ENCODE peak calls at places on chromosomes 6 and 20, in four cellular contexts. I, Y, V and K are unnamed samples.

GRCh38 chr6:170462366-170463020 is 90.6 kb downstream of the PSMB1 start:
- DNase-seq in I (no peak), Y (no peak), V (peak), K (no peak)

GRCh38 chr6:11537229-11538048 is at the start of gene TMEM170B:
- DNase-seq in Y (peak), I (peak), V (peak), K (peak)

GRCh38 chr6:137217801-137218472 is 1.2 kb downstream of the IFNGR1 start:
- DNase-seq in I (no peak), Y (peak), V (peak), K (peak)

GRCh38 chr6:37783025-37783825 is 36.3 kb upstream of the ZFAND3 start:
- DNase-seq in I (no peak), V (peak), Y (peak), K (peak)

GRCh38 chr6:6131492-6132109 is 124.9 kb upstream of the NRN1 start:
- DNase-seq in I (no peak), Y (no peak), V (no peak), K (peak)

GRCh38 chr6:150596439-150596838 is 3.2 kb upstream of the PLEKHG1 start:
- DNase-seq in V (no peak), Y (no peak), I (no peak), K (no peak)

GRCh38 chr6:39366875-39367618 is 44.5 kb upstream of the KCNK16 start:
- DNase-seq in I (no peak), Y (no peak), V (no peak), K (peak)

GRCh38 chr6:119195204-119195603 is 116.7 kb upstream of the FAM184A start:
- DNase-seq in Y (no peak), I (no peak), V (no peak), K (no peak)

GRCh38 chr20:47150403-47151152 is 205.9 kb downstream of the ZMYND8 start:
- DNase-seq in V (peak), I (no peak), Y (peak), K (peak)

GRCh38 chr6:52360601-52361346 is 1.2 kb upstream of the PAQR8 start:
- DNase-seq in I (no peak), Y (no peak), V (no peak), K (no peak)

GRCh38 chr6:111980168-111980567 is 73.7 kb upstream of the CCN6 start:
- DNase-seq in Y (peak), I (no peak), V (peak), K (peak)

GRCh38 chr6:41657131-41658094 is 19.1 kb downstream of the MDFI start:
- DNase-seq in I (no peak), V (no peak), Y (no peak), K (no peak)

GRCh38 chr6:11785449-11785951 is 6.9 kb upstream of the ADTRP start:
- DNase-seq in V (no peak), Y (no peak), I (peak), K (no peak)

GRCh38 chr6:159008656-159009288 is 8.8 kb upstream of the RSPH3 start:
- DNase-seq in Y (peak), V (no peak), I (no peak), K (peak)

GRCh38 chr6:84768442-84769174 is 4.2 kb upstream of the TBX18 start:
- DNase-seq in V (peak), I (no peak), Y (no peak), K (peak)

GRCh38 chr6:146183831-146184230 is 155.0 kb downstream of the GRM1 start:
- DNase-seq in Y (no peak), I (no peak), V (no peak), K (no peak)

GRCh38 chr6:100719883-100720682 is 161.0 kb downstream of the ASCC3 start:
- DNase-seq in Y (peak), V (no peak), I (no peak), K (peak)

GRCh38 chr20:1209447-1210387 is 6.5 kb downstream of the C20orf202 start:
- DNase-seq in Y (peak), I (no peak), V (no peak), K (peak)

GRCh38 chr20:63966944-63967322 is 2.8 kb downstream of the ZNF512B start:
- DNase-seq in V (peak), I (no peak), Y (no peak), K (no peak)

GRCh38 chr20:63083831-63084562 is 77.2 kb upstream of the BHLHE23 start:
- DNase-seq in I (no peak), Y (no peak), V (no peak), K (no peak)

GRCh38 chr6:111572216-111572706 is 33.4 kb downstream of the TRAF3IP2 start:
- DNase-seq in V (no peak), I (no peak), Y (no peak), K (no peak)

GRCh38 chr6:14544689-14545088 is 427.1 kb downstream of the CD83 start:
- DNase-seq in I (no peak), Y (no peak), V (no peak), K (no peak)

GRCh38 chr6:44229376-44230033 is 6.1 kb downstream of the SLC29A1 start:
- DNase-seq in V (peak), I (no peak), Y (no peak), K (no peak)

GRCh38 chr20:33202451-33202850 is 14.7 kb upstream of the BPIFA3 start:
- DNase-seq in Y (no peak), V (no peak), I (no peak), K (no peak)

GRCh38 chr6:44251576-44252524 is 4.9 kb downstream of the HSP90AB1 start:
- DNase-seq in V (no peak), Y (no peak), I (no peak), K (no peak)

GRCh38 chr20:8974009-8974708 is 94.7 kb upstream of the PLCB4 start:
- DNase-seq in Y (no peak), I (no peak), V (no peak), K (no peak)

GRCh38 chr6:116136373-116136772 is 10.4 kb upstream of the COL10A1 start:
- DNase-seq in Y (no peak), V (no peak), I (no peak), K (no peak)

GRCh38 chr20:23156170-23156841 is 70.2 kb upstream of the CD93 start:
- DNase-seq in Y (peak), I (no peak), V (peak), K (peak)

GRCh38 chr6:132298344-132298949 is 102.8 kb downstream of the MOXD1 start:
- DNase-seq in V (no peak), Y (peak), I (no peak), K (peak)

GRCh38 chr6:156589281-156589680 is 187.9 kb upstream of the ARID1B start:
- DNase-seq in Y (peak), I (no peak), V (no peak), K (peak)

GRCh38 chr6:92715991-92716390 is 703.4 kb downstream of the EPHA7 start:
- DNase-seq in I (no peak), Y (peak), V (no peak), K (peak)

GRCh38 chr20:57514273-57514751 is 10.6 kb downstream of the CTCFL start:
- DNase-seq in Y (peak), V (peak), I (no peak), K (peak)

GRCh38 chr6:150857062-150857905 is 8.2 kb upstream of the MTHFD1L start:
- DNase-seq in V (no peak), Y (peak), I (no peak), K (peak)

GRCh38 chr20:3777726-3778629 is 3.3 kb downstream of the SPEF1 start:
- DNase-seq in V (peak), Y (no peak), I (no peak), K (peak)

GRCh38 chr20:52484438-52484837 is 292.9 kb upstream of the ZFP64 start:
- DNase-seq in V (no peak), Y (peak), I (no peak), K (peak)

GRCh38 chr20:62056975-62057374 is 8.7 kb downstream of the TAF4 start:
- DNase-seq in Y (no peak), V (no peak), I (no peak), K (no peak)

GRCh38 chr20:59577037-59577808 is 27.1 kb upstream of the PHACTR3 start:
- DNase-seq in I (no peak), Y (no peak), V (no peak), K (no peak)

GRCh38 chr6:138545621-138545980 is 46.3 kb upstream of the NHSL1 start:
- DNase-seq in V (peak), Y (peak), I (no peak), K (peak)

GRCh38 chr6:47070461-47070860 is 28.3 kb upstream of the ADGRF1 start:
- DNase-seq in V (no peak), I (no peak), Y (no peak), K (no peak)